ENCODE peak calls at places on chromosomes 16 and 17, in ten cellular contexts. L is stimulated activated CD8-positive, alpha-beta memory T cell treated with anti-CD3 and anti-CD28 coated beads, Interleukin-4, amount 100 ng/mL, for 48 hours; E is HTR-8/SVneo; X is AG08395; I is AG04450; J is GDM1; Z is HT1080; W is heart left ventricle; P is chondrocyte; B is brain pericyte. U is an unnamed sample.

GRCh38 chr17:56679148-56679766 is 85.8 kb downstream of the NOG start:
- DNase-seq in L (no peak), E (peak), X (peak), I (no peak), J (no peak), Z (no peak), W (no peak), P (no peak), B (no peak), U (no peak)

GRCh38 chr16:10040136-10041080 is 141.8 kb downstream of the GRIN2A start:
- DNase-seq in L (no peak), E (no peak), X (no peak), I (no peak), J (no peak), Z (no peak), W (no peak), P (no peak), B (no peak), U (no peak)

GRCh38 chr17:72995008-72995656 is 97.4 kb downstream of the SLC39A11 start:
- DNase-seq in L (no peak), E (no peak), X (no peak), I (no peak), J (no peak), Z (no peak), W (no peak), P (no peak), B (no peak), U (no peak)

GRCh38 chr17:28748852-28749515 is 5.2 kb downstream of the TRAF4 start:
- DNase-seq in L (no peak), E (no peak), X (no peak), I (no peak), J (no peak), Z (no peak), W (no peak), P (no peak), B (no peak), U (no peak)

GRCh38 chr17:76268015-76268749 is 3.0 kb downstream of the UBALD2 start:
- DNase-seq in L (peak), E (no peak), X (peak), I (no peak), J (peak), Z (peak), W (peak), P (no peak), B (peak), U (no peak)

GRCh38 chr16:4882633-4883285 is 35.5 kb downstream of the UBN1 start:
- DNase-seq in L (no peak), E (peak), X (peak), I (no peak), J (no peak), Z (peak), W (peak), P (no peak), B (no peak), U (no peak)

GRCh38 chr17:14579716-14580115 is 278.8 kb downstream of the HS3ST3B1 start:
- DNase-seq in L (no peak), E (no peak), X (no peak), I (no peak), J (no peak), Z (no peak), W (no peak), P (no peak), B (no peak), U (no peak)

GRCh38 chr17:65518256-65518655 is 43.2 kb downstream of the AXIN2 start:
- DNase-seq in L (no peak), E (no peak), X (peak), I (no peak), J (no peak), Z (no peak), W (no peak), P (no peak), B (no peak), U (no peak)

GRCh38 chr17:66451188-66452149 is 149.1 kb downstream of the PRKCA start:
- DNase-seq in L (no peak), E (no peak), X (no peak), I (no peak), J (no peak), Z (no peak), W (no peak), P (no peak), B (no peak), U (no peak)

GRCh38 chr16:52825882-52826281 is 226.8 kb downstream of the CHD9NB start:
- DNase-seq in L (no peak), E (no peak), X (no peak), I (no peak), J (no peak), Z (no peak), W (no peak), P (no peak), B (no peak), U (peak)